ENCODE peak calls at places on chromosome 10, in five cellular contexts. H is stimulated activated naive CD8-positive, alpha-beta T cell treated with anti-CD3 and anti-CD28 coated beads, Interleukin-15, Interleukin-2, amounts not matched to agents 100 U/mL and 50 U/mL, for 24 hours; O is colonic mucosa; S is NCI-H2029; R is posterior cingulate gyrus. P is an unnamed sample.

GRCh38 chr10:28892818-28893547 is 215.7 kb downstream of the BAMBI start:
- DNase-seq in H (no peak), O (no peak), S (no peak), R (no peak), P (peak)

GRCh38 chr10:72875250-72876055 is 18.1 kb upstream of the OIT3 start:
- DNase-seq in S (no peak), O (no peak), R (no peak), H (no peak), P (peak)

GRCh38 chr10:116536810-116537209 is 8.9 kb upstream of the PNLIP start:
- DNase-seq in S (no peak), O (no peak), H (no peak), R (no peak), P (no peak)

GRCh38 chr10:52284416-52285013 is 29.6 kb upstream of the DKK1 start:
- DNase-seq in R (no peak), O (no peak), H (no peak), S (no peak), P (no peak)

GRCh38 chr10:114199239-114199638 is 20.1 kb downstream of the TDRD1 start:
- DNase-seq in H (no peak), O (no peak), S (no peak), R (no peak), P (no peak)

GRCh38 chr10:122232781-122233180 is 38.3 kb upstream of the BTBD16 start:
- DNase-seq in S (no peak), H (no peak), O (no peak), R (no peak), P (peak)

GRCh38 chr10:124285587-124286527 is 132.9 kb downstream of the OAT start:
- DNase-seq in S (no peak), O (no peak), H (no peak), R (peak), P (peak)

GRCh38 chr10:57973451-57973850 is 294.2 kb downstream of the IPMK start:
- DNase-seq in R (no peak), H (no peak), O (no peak), S (no peak), P (no peak)

GRCh38 chr10:122021421-122021820 is 32.5 kb downstream of the TACC2 start:
- DNase-seq in R (no peak), O (no peak), H (no peak), S (no peak), P (peak)

GRCh38 chr10:491667-492424 is 197.6 kb downstream of the DIP2C start:
- DNase-seq in O (no peak), S (no peak), H (no peak), R (no peak), P (no peak)

GRCh38 chr10:87750001-87750651 is 67.9 kb downstream of the ATAD1 start:
- DNase-seq in H (no peak), S (no peak), R (no peak), O (no peak), P (peak)

GRCh38 chr10:100875484-100876166 is 37.1 kb upstream of the SLF2 start:
- DNase-seq in O (no peak), S (no peak), R (no peak), H (no peak), P (no peak)

GRCh38 chr10:43785252-43785651 is 136.6 kb upstream of the ZNF32 start:
- DNase-seq in O (no peak), S (no peak), R (no peak), H (no peak), P (peak)

GRCh38 chr10:126500866-126501265 is 112.6 kb upstream of the ADAM12 start:
- DNase-seq in O (no peak), H (no peak), R (no peak), S (no peak), P (peak)

GRCh38 chr10:72263613-72264241 is 10.0 kb upstream of the DDIT4 start:
- DNase-seq in H (no peak), S (peak), R (no peak), O (peak), P (no peak)

GRCh38 chr10:110514848-110515247 is 17.1 kb downstream of the DUSP5 start:
- DNase-seq in S (no peak), R (no peak), H (no peak), O (no peak), P (no peak)

GRCh38 chr10:103745264-103746247 is 109.8 kb downstream of the SH3PXD2A start:
- DNase-seq in R (no peak), S (no peak), O (peak), H (peak), P (no peak)

GRCh38 chr10:48938990-48939536 is 577 bp downstream of the LRRC18 start:
- DNase-seq in S (no peak), R (no peak), O (no peak), H (no peak), P (no peak)

GRCh38 chr10:1579671-1580070 is 157.7 kb downstream of the ADARB2 start:
- DNase-seq in R (no peak), O (no peak), S (no peak), H (no peak), P (no peak)

GRCh38 chr10:133277993-133278576 is 1.4 kb upstream of the ADAM8 start:
- DNase-seq in R (no peak), S (no peak), H (no peak), O (no peak), P (no peak)

GRCh38 chr10:116105259-116105658 is 167.7 kb downstream of the GFRA1 start:
- DNase-seq in H (no peak), S (no peak), R (no peak), O (no peak), P (no peak)

GRCh38 chr10:18681366-18681765 is 22.1 kb downstream of the ARL5B start:
- DNase-seq in R (no peak), S (no peak), O (no peak), H (no peak), P (peak)

GRCh38 chr10:72692057-72692891 is at the start of gene MCU:
- DNase-seq in S (peak), R (peak), O (peak), H (peak), P (peak)

GRCh38 chr10:31701546-31701945 is 227.1 kb downstream of the ARHGAP12 start:
- DNase-seq in H (no peak), R (no peak), S (no peak), O (no peak), P (no peak)

GRCh38 chr10:98852686-98853085 is 383.0 kb downstream of the HPSE2 start:
- DNase-seq in H (no peak), S (no peak), O (no peak), R (no peak), P (no peak)

GRCh38 chr10:75345738-75346137 is 55.8 kb downstream of the ZNF503 start:
- DNase-seq in R (no peak), O (no peak), S (no peak), H (no peak), P (no peak)

GRCh38 chr10:77644557-77645243 is 7.1 kb upstream of the KCNMA1 start:
- DNase-seq in O (no peak), R (no peak), S (no peak), H (no peak), P (no peak)

GRCh38 chr10:76973091-76973514 is 664.5 kb downstream of the KCNMA1 start:
- DNase-seq in O (no peak), S (no peak), R (no peak), H (no peak), P (no peak)

GRCh38 chr10:43066481-43066880 is 10.4 kb upstream of the RET start:
- DNase-seq in H (no peak), O (no peak), S (no peak), R (no peak), P (no peak)

GRCh38 chr10:101038486-101038885 is 7.5 kb downstream of the SFXN3 start:
- DNase-seq in O (no peak), R (no peak), H (no peak), S (no peak), P (no peak)